ENCODE peak calls at places on chromosomes 6 and 20, in five cellular contexts. G, Y, I, O and B are unnamed samples.

GRCh38 chr6:63236398-63236817 is 25.1 kb downstream of the FKBP1C start:
- DNase-seq in O (no peak), Y (no peak), I (no peak), G (no peak), B (no peak)

GRCh38 chr6:139686308-139686707 is 311.9 kb upstream of the CITED2 start:
- DNase-seq in I (no peak), O (no peak), G (no peak), Y (no peak), B (no peak)

GRCh38 chr20:58650181-58650775 is 805 bp upstream of the STX16 start:
- DNase-seq in G (peak), I (no peak), O (peak), Y (peak), B (no peak)

GRCh38 chr6:94349227-94349626 is 929.9 kb upstream of the EPHA7 start:
- DNase-seq in O (no peak), Y (no peak), G (no peak), I (no peak), B (no peak)

GRCh38 chr6:40406175-40406574 is 181.0 kb downstream of the LRFN2 start:
- DNase-seq in G (no peak), I (no peak), O (no peak), Y (no peak), B (no peak)

GRCh38 chr6:127058027-127058426 is 60.4 kb upstream of the RSPO3 start:
- DNase-seq in I (peak), O (no peak), G (no peak), Y (no peak), B (no peak)

GRCh38 chr6:85551264-85551663 is 42.4 kb downstream of the SNX14 start:
- DNase-seq in O (no peak), I (no peak), Y (no peak), G (no peak), B (no peak)

GRCh38 chr20:35821807-35822242 is 50.0 kb downstream of the PHF20 start:
- DNase-seq in G (no peak), Y (no peak), O (no peak), I (peak), B (no peak)

GRCh38 chr6:117425431-117426153 is at the start of gene ROS1:
- DNase-seq in O (no peak), Y (no peak), I (no peak), G (no peak), B (no peak)

GRCh38 chr20:16528078-16528477 is 45.2 kb downstream of the KIF16B start:
- DNase-seq in O (no peak), I (peak), Y (no peak), G (no peak), B (peak)

GRCh38 chr6:128005009-128005408 is 104.2 kb upstream of the THEMIS start:
- DNase-seq in G (no peak), Y (no peak), O (no peak), I (no peak), B (no peak)

GRCh38 chr6:84762941-84763396 is 1.4 kb downstream of the TBX18 start:
- DNase-seq in G (no peak), I (no peak), Y (peak), O (no peak), B (no peak)

GRCh38 chr6:158031445-158032353 is 50.0 kb downstream of the SYNJ2 start:
- DNase-seq in O (peak), I (peak), G (no peak), Y (peak), B (no peak)

GRCh38 chr20:49561806-49562205 is 6.1 kb downstream of the PTGIS start:
- DNase-seq in G (no peak), O (no peak), I (no peak), Y (no peak), B (no peak)

GRCh38 chr20:542777-543368 is 717 bp downstream of the CSNK2A1 start:
- DNase-seq in I (no peak), Y (peak), G (peak), O (peak), B (peak)

GRCh38 chr20:58818585-58819285 is 32.0 kb downstream of the GNAS-AS1 start:
- DNase-seq in Y (no peak), G (no peak), I (no peak), O (peak), B (no peak)

GRCh38 chr20:32386091-32386490 is 28.0 kb downstream of the ASXL1 start:
- DNase-seq in I (no peak), Y (no peak), G (no peak), O (no peak), B (no peak)

GRCh38 chr6:106360989-106361430 is 493 bp downstream of the CRYBG1 start:
- DNase-seq in I (no peak), Y (peak), G (peak), O (peak), B (peak)

GRCh38 chr6:36777806-36778205 is 61.4 kb downstream of the CPNE5 start:
- DNase-seq in I (no peak), Y (no peak), G (no peak), O (no peak), B (no peak)

GRCh38 chr6:152170702-152171667 is 363.5 kb downstream of the ESR1 start:
- DNase-seq in I (no peak), Y (no peak), O (peak), G (peak), B (no peak)

GRCh38 chr6:131372535-131372934 is 200.5 kb upstream of the ARG1 start:
- DNase-seq in Y (no peak), G (no peak), O (no peak), I (no peak), B (no peak)

GRCh38 chr6:2448826-2449571 is 203.6 kb upstream of the GMDS start:
- DNase-seq in O (peak), G (no peak), I (peak), Y (no peak), B (peak)